ENCODE peak calls at places on chromosomes 6 and 20, in seven cellular contexts. One of them, this sample, is unnamed.

GRCh38 chr6:90184334-90185298 is 112.0 kb downstream of the BACH2 start:
- DNase-seq in stimulated activated effector memory CD8-positive, alpha-beta T cell treated with anti-CD3 and anti-CD28 coated beads, Interleukin-12 subunit alpha, Interleukin-12 subunit beta, amount 100 ng/mL, for 72 hours: peak; percentile 43
- DNase-seq in CD8-positive, alpha-beta T cell: no peak
- DNase-seq in stimulated activated naive B cell treated with anti-CD40 and anti-IgM and Interleukin-4, amounts not matched to agents 10 μg/mL and 1 μg/mL and 100 μg/mL, for 72 hours: no peak
- DNase-seq in psoas muscle: no peak
- DNase-seq in activated CD4-positive, CD25-positive, alpha-beta regulatory T cell treated with anti-CD3 and anti-CD28 coated beads, Interleukin-2, amount 50 U/mL, for 72 hours: no peak
- DNase-seq in H54: no peak
- DNase-seq in this sample: no peak

GRCh38 chr20:57033994-57034393 is 232.4 kb downstream of the BMP7 start:
- DNase-seq in stimulated activated effector memory CD8-positive, alpha-beta T cell treated with anti-CD3 and anti-CD28 coated beads, Interleukin-12 subunit alpha, Interleukin-12 subunit beta, amount 100 ng/mL, for 72 hours: no peak
- DNase-seq in CD8-positive, alpha-beta T cell: no peak
- DNase-seq in stimulated activated naive B cell treated with anti-CD40 and anti-IgM and Interleukin-4, amounts not matched to agents 10 μg/mL and 1 μg/mL and 100 μg/mL, for 72 hours: no peak
- DNase-seq in psoas muscle: no peak
- DNase-seq in activated CD4-positive, CD25-positive, alpha-beta regulatory T cell treated with anti-CD3 and anti-CD28 coated beads, Interleukin-2, amount 50 U/mL, for 72 hours: no peak
- DNase-seq in H54: no peak
- DNase-seq in this sample: no peak

GRCh38 chr6:54665246-54665645 is 181.3 kb upstream of the FAM83B start:
- DNase-seq in stimulated activated effector memory CD8-positive, alpha-beta T cell treated with anti-CD3 and anti-CD28 coated beads, Interleukin-12 subunit alpha, Interleukin-12 subunit beta, amount 100 ng/mL, for 72 hours: no peak
- DNase-seq in CD8-positive, alpha-beta T cell: no peak
- DNase-seq in stimulated activated naive B cell treated with anti-CD40 and anti-IgM and Interleukin-4, amounts not matched to agents 10 μg/mL and 1 μg/mL and 100 μg/mL, for 72 hours: no peak
- DNase-seq in psoas muscle: no peak
- DNase-seq in activated CD4-positive, CD25-positive, alpha-beta regulatory T cell treated with anti-CD3 and anti-CD28 coated beads, Interleukin-2, amount 50 U/mL, for 72 hours: no peak
- DNase-seq in H54: no peak
- DNase-seq in this sample: no peak

GRCh38 chr6:110646419-110646698 is 168.9 kb downstream of the CDK19 start:
- DNase-seq in stimulated activated effector memory CD8-positive, alpha-beta T cell treated with anti-CD3 and anti-CD28 coated beads, Interleukin-12 subunit alpha, Interleukin-12 subunit beta, amount 100 ng/mL, for 72 hours: no peak
- DNase-seq in CD8-positive, alpha-beta T cell: no peak
- DNase-seq in stimulated activated naive B cell treated with anti-CD40 and anti-IgM and Interleukin-4, amounts not matched to agents 10 μg/mL and 1 μg/mL and 100 μg/mL, for 72 hours: no peak
- DNase-seq in psoas muscle: no peak
- DNase-seq in activated CD4-positive, CD25-positive, alpha-beta regulatory T cell treated with anti-CD3 and anti-CD28 coated beads, Interleukin-2, amount 50 U/mL, for 72 hours: no peak
- DNase-seq in H54: no peak
- DNase-seq in this sample: no peak

GRCh38 chr6:16130437-16130891 is 1.6 kb downstream of the MYLIP start:
- DNase-seq in stimulated activated effector memory CD8-positive, alpha-beta T cell treated with anti-CD3 and anti-CD28 coated beads, Interleukin-12 subunit alpha, Interleukin-12 subunit beta, amount 100 ng/mL, for 72 hours: peak; percentile 66
- DNase-seq in CD8-positive, alpha-beta T cell: no peak
- DNase-seq in stimulated activated naive B cell treated with anti-CD40 and anti-IgM and Interleukin-4, amounts not matched to agents 10 μg/mL and 1 μg/mL and 100 μg/mL, for 72 hours: no peak
- DNase-seq in psoas muscle: no peak
- DNase-seq in activated CD4-positive, CD25-positive, alpha-beta regulatory T cell treated with anti-CD3 and anti-CD28 coated beads, Interleukin-2, amount 50 U/mL, for 72 hours: no peak
- DNase-seq in H54: no peak
- DNase-seq in this sample: no peak

GRCh38 chr20:45892049-45892816 is 1.1 kb downstream of the CTSA start:
- DNase-seq in stimulated activated effector memory CD8-positive, alpha-beta T cell treated with anti-CD3 and anti-CD28 coated beads, Interleukin-12 subunit alpha, Interleukin-12 subunit beta, amount 100 ng/mL, for 72 hours: no peak
- DNase-seq in CD8-positive, alpha-beta T cell: no peak
- DNase-seq in stimulated activated naive B cell treated with anti-CD40 and anti-IgM and Interleukin-4, amounts not matched to agents 10 μg/mL and 1 μg/mL and 100 μg/mL, for 72 hours: no peak
- DNase-seq in psoas muscle: no peak
- DNase-seq in activated CD4-positive, CD25-positive, alpha-beta regulatory T cell treated with anti-CD3 and anti-CD28 coated beads, Interleukin-2, amount 50 U/mL, for 72 hours: no peak
- DNase-seq in H54: peak; percentile 71
- DNase-seq in this sample: no peak

GRCh38 chr20:33522256-33522820 is 32.4 kb downstream of the CBFA2T2 start:
- DNase-seq in stimulated activated effector memory CD8-positive, alpha-beta T cell treated with anti-CD3 and anti-CD28 coated beads, Interleukin-12 subunit alpha, Interleukin-12 subunit beta, amount 100 ng/mL, for 72 hours: peak; percentile 52
- DNase-seq in CD8-positive, alpha-beta T cell: no peak
- DNase-seq in stimulated activated naive B cell treated with anti-CD40 and anti-IgM and Interleukin-4, amounts not matched to agents 10 μg/mL and 1 μg/mL and 100 μg/mL, for 72 hours: no peak
- DNase-seq in psoas muscle: no peak
- DNase-seq in activated CD4-positive, CD25-positive, alpha-beta regulatory T cell treated with anti-CD3 and anti-CD28 coated beads, Interleukin-2, amount 50 U/mL, for 72 hours: no peak
- DNase-seq in H54: no peak
- DNase-seq in this sample: no peak

GRCh38 chr20:4929686-4930397 is 71.5 kb downstream of the SLC23A2 start:
- DNase-seq in stimulated activated effector memory CD8-positive, alpha-beta T cell treated with anti-CD3 and anti-CD28 coated beads, Interleukin-12 subunit alpha, Interleukin-12 subunit beta, amount 100 ng/mL, for 72 hours: no peak
- DNase-seq in CD8-positive, alpha-beta T cell: no peak
- DNase-seq in stimulated activated naive B cell treated with anti-CD40 and anti-IgM and Interleukin-4, amounts not matched to agents 10 μg/mL and 1 μg/mL and 100 μg/mL, for 72 hours: no peak
- DNase-seq in psoas muscle: no peak
- DNase-seq in activated CD4-positive, CD25-positive, alpha-beta regulatory T cell treated with anti-CD3 and anti-CD28 coated beads, Interleukin-2, amount 50 U/mL, for 72 hours: no peak
- DNase-seq in H54: no peak
- DNase-seq in this sample: no peak

GRCh38 chr6:109379706-109380105 is 2.6 kb downstream of the CD164 start:
- DNase-seq in stimulated activated effector memory CD8-positive, alpha-beta T cell treated with anti-CD3 and anti-CD28 coated beads, Interleukin-12 subunit alpha, Interleukin-12 subunit beta, amount 100 ng/mL, for 72 hours: peak; percentile 33
- DNase-seq in CD8-positive, alpha-beta T cell: no peak
- DNase-seq in stimulated activated naive B cell treated with anti-CD40 and anti-IgM and Interleukin-4, amounts not matched to agents 10 μg/mL and 1 μg/mL and 100 μg/mL, for 72 hours: no peak
- DNase-seq in psoas muscle: no peak
- DNase-seq in activated CD4-positive, CD25-positive, alpha-beta regulatory T cell treated with anti-CD3 and anti-CD28 coated beads, Interleukin-2, amount 50 U/mL, for 72 hours: no peak
- DNase-seq in H54: no peak
- DNase-seq in this sample: no peak

GRCh38 chr6:28719275-28719940 is 193.7 kb downstream of the GPX5 start:
- DNase-seq in stimulated activated effector memory CD8-positive, alpha-beta T cell treated with anti-CD3 and anti-CD28 coated beads, Interleukin-12 subunit alpha, Interleukin-12 subunit beta, amount 100 ng/mL, for 72 hours: peak; percentile 60
- DNase-seq in CD8-positive, alpha-beta T cell: no peak
- DNase-seq in stimulated activated naive B cell treated with anti-CD40 and anti-IgM and Interleukin-4, amounts not matched to agents 10 μg/mL and 1 μg/mL and 100 μg/mL, for 72 hours: no peak
- DNase-seq in psoas muscle: no peak
- DNase-seq in activated CD4-positive, CD25-positive, alpha-beta regulatory T cell treated with anti-CD3 and anti-CD28 coated beads, Interleukin-2, amount 50 U/mL, for 72 hours: no peak
- DNase-seq in H54: no peak
- DNase-seq in this sample: peak; percentile 46

GRCh38 chr6:27141472-27142015 is 106.0 kb upstream of the PRSS16 start:
- DNase-seq in stimulated activated effector memory CD8-positive, alpha-beta T cell treated with anti-CD3 and anti-CD28 coated beads, Interleukin-12 subunit alpha, Interleukin-12 subunit beta, amount 100 ng/mL, for 72 hours: no peak
- DNase-seq in CD8-positive, alpha-beta T cell: no peak
- DNase-seq in stimulated activated naive B cell treated with anti-CD40 and anti-IgM and Interleukin-4, amounts not matched to agents 10 μg/mL and 1 μg/mL and 100 μg/mL, for 72 hours: no peak
- DNase-seq in psoas muscle: no peak
- DNase-seq in activated CD4-positive, CD25-positive, alpha-beta regulatory T cell treated with anti-CD3 and anti-CD28 coated beads, Interleukin-2, amount 50 U/mL, for 72 hours: no peak
- DNase-seq in H54: no peak
- DNase-seq in this sample: no peak

This sample was measured in DMS 273 treated with DMSO at 0.1 percent for 48 hours.